ENCODE peak calls at places on chromosomes 7 and 10, in nine cellular contexts. One of them, this sample, is unnamed.

GRCh38 chr10:70551971-70552422 is 50.5 kb downstream of the PRF1 start:
- DNase-seq in bronchial epithelial cell: peak; percentile 82
- DNase-seq in foreskin fibroblast: peak; percentile 87
- DNase-seq in left ventricle myocardium inferior: no peak
- DNase-seq in heart right ventricle: no peak
- DNase-seq in Caco-2: peak; percentile 70
- DNase-seq in astrocyte of the cerebellum: peak; percentile 46
- DNase-seq in GM12878: no peak
- DNase-seq in brain microvascular endothelial cell: peak; percentile 91
- DNase-seq in this sample: peak; percentile 79

GRCh38 chr7:5586279-5586962 is 162.8 kb upstream of the TNRC18 start:
- DNase-seq in brain microvascular endothelial cell: no peak
- DNase-seq in left ventricle myocardium inferior: no peak
- DNase-seq in Caco-2: no peak
- DNase-seq in astrocyte of the cerebellum: no peak
- DNase-seq in bronchial epithelial cell: peak; percentile 59
- DNase-seq in foreskin fibroblast: no peak
- DNase-seq in GM12878: no peak
- DNase-seq in heart right ventricle: no peak
- DNase-seq in this sample: no peak

GRCh38 chr7:1843271-1843861 is 173.3 kb downstream of the ELFN1 start:
- DNase-seq in foreskin fibroblast: peak; percentile 87
- DNase-seq in astrocyte of the cerebellum: peak; percentile 19
- DNase-seq in Caco-2: peak; percentile 16
- DNase-seq in left ventricle myocardium inferior: no peak
- DNase-seq in heart right ventricle: peak; percentile 2
- DNase-seq in GM12878: no peak
- DNase-seq in brain microvascular endothelial cell: no peak
- DNase-seq in bronchial epithelial cell: no peak
- DNase-seq in this sample: peak; percentile 71

GRCh38 chr10:24953350-24954074 is 1.1 kb upstream of the PRTFDC1 start:
- DNase-seq in bronchial epithelial cell: peak; percentile 39
- DNase-seq in GM12878: no peak
- DNase-seq in Caco-2: no peak
- DNase-seq in left ventricle myocardium inferior: no peak
- DNase-seq in foreskin fibroblast: peak; percentile 68
- DNase-seq in brain microvascular endothelial cell: no peak
- DNase-seq in astrocyte of the cerebellum: no peak
- DNase-seq in heart right ventricle: peak; percentile 21
- DNase-seq in this sample: no peak

GRCh38 chr7:98212532-98213041 is 1.3 kb downstream of the BHLHA15 start:
- DNase-seq in astrocyte of the cerebellum: no peak
- DNase-seq in Caco-2: peak; percentile 29
- DNase-seq in heart right ventricle: no peak
- DNase-seq in bronchial epithelial cell: no peak
- DNase-seq in GM12878: no peak
- DNase-seq in foreskin fibroblast: no peak
- DNase-seq in left ventricle myocardium inferior: no peak
- DNase-seq in brain microvascular endothelial cell: no peak
- DNase-seq in this sample: no peak

GRCh38 chr7:152527610-152528032 is 91.8 kb upstream of the KMT2C start:
- DNase-seq in astrocyte of the cerebellum: no peak
- DNase-seq in heart right ventricle: no peak
- DNase-seq in GM12878: no peak
- DNase-seq in left ventricle myocardium inferior: no peak
- DNase-seq in Caco-2: no peak
- DNase-seq in foreskin fibroblast: peak; percentile 14
- DNase-seq in bronchial epithelial cell: no peak
- DNase-seq in brain microvascular endothelial cell: no peak
- DNase-seq in this sample: no peak

GRCh38 chr10:4102802-4103344 is 317.9 kb upstream of the KLF6 start:
- DNase-seq in foreskin fibroblast: no peak
- DNase-seq in brain microvascular endothelial cell: no peak
- DNase-seq in Caco-2: no peak
- DNase-seq in heart right ventricle: no peak
- DNase-seq in left ventricle myocardium inferior: no peak
- DNase-seq in bronchial epithelial cell: peak; percentile 59
- DNase-seq in astrocyte of the cerebellum: no peak
- DNase-seq in GM12878: no peak
- DNase-seq in this sample: no peak

GRCh38 chr10:48456808-48457761 is 147.8 kb downstream of the ARHGAP22 start:
- DNase-seq in brain microvascular endothelial cell: no peak
- DNase-seq in heart right ventricle: no peak
- DNase-seq in Caco-2: peak; percentile 38
- DNase-seq in GM12878: no peak
- DNase-seq in astrocyte of the cerebellum: no peak
- DNase-seq in bronchial epithelial cell: no peak
- DNase-seq in foreskin fibroblast: no peak
- DNase-seq in left ventricle myocardium inferior: no peak
- DNase-seq in this sample: no peak

GRCh38 chr10:114548662-114549061 is 109.4 kb downstream of the ABLIM1 start:
- DNase-seq in left ventricle myocardium inferior: no peak
- DNase-seq in Caco-2: peak; percentile 48
- DNase-seq in foreskin fibroblast: peak; percentile 28
- DNase-seq in astrocyte of the cerebellum: no peak
- DNase-seq in heart right ventricle: no peak
- DNase-seq in brain microvascular endothelial cell: peak; percentile 53
- DNase-seq in bronchial epithelial cell: peak; percentile 58
- DNase-seq in GM12878: no peak
- DNase-seq in this sample: peak; percentile 46

GRCh38 chr10:34249634-34250033 is 565.5 kb downstream of the PARD3 start:
- DNase-seq in Caco-2: peak; percentile 62
- DNase-seq in heart right ventricle: no peak
- DNase-seq in left ventricle myocardium inferior: no peak
- DNase-seq in brain microvascular endothelial cell: no peak
- DNase-seq in GM12878: no peak
- DNase-seq in bronchial epithelial cell: no peak
- DNase-seq in foreskin fibroblast: no peak
- DNase-seq in astrocyte of the cerebellum: no peak
- DNase-seq in this sample: no peak

GRCh38 chr10:101042667-101043355 is 11.8 kb downstream of the SFXN3 start:
- DNase-seq in foreskin fibroblast: peak; percentile 95
- DNase-seq in left ventricle myocardium inferior: peak; percentile 97
- DNase-seq in Caco-2: peak; percentile 98
- DNase-seq in astrocyte of the cerebellum: peak; percentile 86
- DNase-seq in bronchial epithelial cell: peak; percentile 91
- DNase-seq in GM12878: peak; percentile 83
- DNase-seq in heart right ventricle: peak; percentile 95
- DNase-seq in brain microvascular endothelial cell: peak; percentile 94
- DNase-seq in this sample: peak; percentile 92

GRCh38 chr7:138226001-138226476 is 149.8 kb downstream of the AKR1D1 start:
- DNase-seq in GM12878: no peak
- DNase-seq in bronchial epithelial cell: no peak
- DNase-seq in left ventricle myocardium inferior: no peak
- DNase-seq in astrocyte of the cerebellum: peak; percentile 20
- DNase-seq in brain microvascular endothelial cell: peak; percentile 94
- DNase-seq in heart right ventricle: no peak
- DNase-seq in foreskin fibroblast: no peak
- DNase-seq in Caco-2: no peak
- DNase-seq in this sample: peak; percentile 82

GRCh38 chr7:73972614-73973013 is 55.4 kb upstream of the ELN start:
- DNase-seq in left ventricle myocardium inferior: no peak
- DNase-seq in brain microvascular endothelial cell: no peak
- DNase-seq in bronchial epithelial cell: no peak
- DNase-seq in Caco-2: peak; percentile 14
- DNase-seq in heart right ventricle: no peak
- DNase-seq in GM12878: no peak
- DNase-seq in foreskin fibroblast: no peak
- DNase-seq in astrocyte of the cerebellum: no peak
- DNase-seq in this sample: no peak

GRCh38 chr7:73971315-73971700 is 56.7 kb upstream of the ELN start:
- DNase-seq in GM12878: peak; percentile 4
- DNase-seq in brain microvascular endothelial cell: no peak
- DNase-seq in astrocyte of the cerebellum: no peak
- DNase-seq in bronchial epithelial cell: no peak
- DNase-seq in heart right ventricle: no peak
- DNase-seq in left ventricle myocardium inferior: no peak
- DNase-seq in foreskin fibroblast: no peak
- DNase-seq in Caco-2: no peak
- DNase-seq in this sample: no peak

GRCh38 chr7:73971701-73972341 is 56.2 kb upstream of the ELN start:
- DNase-seq in GM12878: no peak
- DNase-seq in foreskin fibroblast: no peak
- DNase-seq in brain microvascular endothelial cell: no peak
- DNase-seq in Caco-2: no peak
- DNase-seq in left ventricle myocardium inferior: no peak
- DNase-seq in bronchial epithelial cell: peak; percentile 25
- DNase-seq in astrocyte of the cerebellum: no peak
- DNase-seq in heart right ventricle: no peak
- DNase-seq in this sample: no peak

GRCh38 chr7:73969991-73970390 is 58.0 kb upstream of the ELN start:
- DNase-seq in left ventricle myocardium inferior: no peak
- DNase-seq in bronchial epithelial cell: no peak
- DNase-seq in astrocyte of the cerebellum: no peak
- DNase-seq in heart right ventricle: no peak
- DNase-seq in foreskin fibroblast: no peak
- DNase-seq in GM12878: no peak
- DNase-seq in Caco-2: no peak
- DNase-seq in brain microvascular endothelial cell: no peak
- DNase-seq in this sample: no peak

DNA sequence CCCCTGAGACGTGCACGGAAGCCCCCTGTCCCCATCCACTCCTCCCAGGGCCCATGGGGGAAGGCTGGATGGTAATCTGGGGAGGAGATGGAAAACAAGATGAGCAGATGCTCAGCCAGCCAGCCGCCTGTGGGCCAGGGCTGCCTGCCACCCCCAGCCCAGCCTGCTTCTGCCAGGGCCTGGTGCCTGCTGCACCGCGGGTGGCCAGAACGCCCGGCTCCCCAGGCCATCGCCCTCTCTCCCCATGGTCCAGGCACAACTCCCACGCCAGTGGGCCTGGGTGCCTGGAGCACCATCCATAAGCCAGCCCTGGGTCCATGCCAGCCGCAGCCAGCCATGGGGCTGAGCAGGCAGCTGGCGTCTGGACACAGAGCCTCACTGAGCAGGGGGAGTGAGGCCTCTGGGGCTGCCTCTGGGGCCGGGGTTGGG is 57.2 kb upstream of the ELN start:
- DNase-seq in brain microvascular endothelial cell: no peak
- DNase-seq in left ventricle myocardium inferior: no peak
- DNase-seq in bronchial epithelial cell: no peak
- DNase-seq in GM12878: no peak
- DNase-seq in heart right ventricle: no peak
- DNase-seq in foreskin fibroblast: no peak
- DNase-seq in astrocyte of the cerebellum: no peak
- DNase-seq in Caco-2: no peak
- DNase-seq in this sample: no peak
- H3K4me3 ChIP-seq in brain microvascular endothelial cell: no peak overlapping the region
- H3K4me3 ChIP-seq in left ventricle myocardium inferior: no peak overlapping the region
- H3K4me3 ChIP-seq in bronchial epithelial cell: no peak overlapping the region
- H3K4me3 ChIP-seq in GM12878: no peak overlapping the region
- H3K4me3 ChIP-seq in heart right ventricle: no peak overlapping the region
- H3K4me3 ChIP-seq in foreskin fibroblast: no peak overlapping the region
- H3K4me3 ChIP-seq in astrocyte of the cerebellum: no peak overlapping the region
- H3K4me3 ChIP-seq in Caco-2: no peak overlapping the region
- H3K4me3 ChIP-seq in this sample: no peak overlapping the region

DNA sequence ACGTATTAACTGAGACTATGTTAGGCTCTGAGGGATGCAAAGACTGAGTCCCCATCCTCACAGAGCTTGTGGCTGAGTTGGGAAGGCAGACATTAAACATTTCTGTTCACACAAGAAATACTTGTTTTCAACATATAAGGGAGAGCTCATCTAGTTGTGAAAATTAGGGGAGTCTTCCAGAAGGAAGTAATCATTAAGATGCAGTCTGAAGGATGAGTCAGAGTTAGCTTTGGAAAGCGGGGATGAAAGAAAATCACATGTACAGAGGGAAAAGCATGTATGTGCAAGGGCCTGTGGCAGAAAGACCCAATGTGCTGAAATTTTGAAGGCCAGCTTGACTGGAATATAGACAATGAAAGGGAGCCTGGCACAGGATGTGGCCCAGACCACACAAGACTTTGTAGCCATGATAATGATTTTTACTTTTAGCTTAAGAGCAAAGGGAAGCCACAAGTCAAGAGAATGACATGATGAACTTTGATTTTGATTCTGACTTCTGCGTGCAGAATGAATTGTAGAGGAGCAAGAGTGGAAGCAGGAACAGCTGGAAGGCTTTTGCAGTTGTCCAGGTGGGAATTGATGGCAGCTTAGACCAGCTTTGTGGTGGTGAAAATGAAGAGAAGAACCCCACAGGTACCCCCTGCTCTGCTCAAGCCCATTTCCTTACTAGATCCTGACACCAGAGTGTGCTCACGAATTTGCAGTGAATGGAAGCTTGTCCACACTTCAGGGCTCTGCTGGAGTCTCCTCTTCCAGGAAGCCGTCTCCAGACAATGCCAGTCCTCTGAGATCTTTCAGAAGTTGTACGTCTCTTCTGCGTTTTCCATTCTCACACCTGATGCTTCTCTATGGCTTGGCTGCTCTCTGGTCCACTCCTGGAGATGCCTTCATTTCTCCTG is 115.6 kb downstream of the ATXN7L1 start:
- DNase-seq in Caco-2: no peak
- DNase-seq in bronchial epithelial cell: peak; percentile 62
- DNase-seq in left ventricle myocardium inferior: no peak
- DNase-seq in brain microvascular endothelial cell: no peak
- DNase-seq in astrocyte of the cerebellum: no peak
- DNase-seq in foreskin fibroblast: peak; percentile 45
- DNase-seq in heart right ventricle: no peak
- DNase-seq in GM12878: no peak
- DNase-seq in this sample: no peak
- TF ChIP-seq CTCF in Caco-2: no peak
- TF ChIP-seq CTCF in bronchial epithelial cell: no peak
- TF ChIP-seq CTCF in left ventricle myocardium inferior: no peak
- TF ChIP-seq CTCF in brain microvascular endothelial cell: no peak
- TF ChIP-seq CTCF in astrocyte of the cerebellum: no peak
- TF ChIP-seq CTCF in foreskin fibroblast: no peak
- TF ChIP-seq CTCF in heart right ventricle: no peak
- TF ChIP-seq CTCF in GM12878: no peak
- TF ChIP-seq CTCF in this sample: no peak

GRCh38 chr10:73519336-73519735 is 23.5 kb upstream of the PPP3CB start:
- DNase-seq in left ventricle myocardium inferior: no peak
- DNase-seq in astrocyte of the cerebellum: no peak
- DNase-seq in brain microvascular endothelial cell: no peak
- DNase-seq in GM12878: no peak
- DNase-seq in bronchial epithelial cell: no peak
- DNase-seq in heart right ventricle: no peak
- DNase-seq in Caco-2: no peak
- DNase-seq in foreskin fibroblast: no peak
- DNase-seq in this sample: no peak
- H3K4me3 ChIP-seq in left ventricle myocardium inferior: no peak overlapping the region
- H3K4me3 ChIP-seq in astrocyte of the cerebellum: no peak overlapping the region
- H3K4me3 ChIP-seq in brain microvascular endothelial cell: no peak overlapping the region
- H3K4me3 ChIP-seq in GM12878: no peak overlapping the region
- H3K4me3 ChIP-seq in bronchial epithelial cell: no peak overlapping the region
- H3K4me3 ChIP-seq in heart right ventricle: no peak overlapping the region
- H3K4me3 ChIP-seq in Caco-2: no peak overlapping the region
- H3K4me3 ChIP-seq in foreskin fibroblast: no peak overlapping the region
- H3K4me3 ChIP-seq in this sample: no peak overlapping the region

DNA sequence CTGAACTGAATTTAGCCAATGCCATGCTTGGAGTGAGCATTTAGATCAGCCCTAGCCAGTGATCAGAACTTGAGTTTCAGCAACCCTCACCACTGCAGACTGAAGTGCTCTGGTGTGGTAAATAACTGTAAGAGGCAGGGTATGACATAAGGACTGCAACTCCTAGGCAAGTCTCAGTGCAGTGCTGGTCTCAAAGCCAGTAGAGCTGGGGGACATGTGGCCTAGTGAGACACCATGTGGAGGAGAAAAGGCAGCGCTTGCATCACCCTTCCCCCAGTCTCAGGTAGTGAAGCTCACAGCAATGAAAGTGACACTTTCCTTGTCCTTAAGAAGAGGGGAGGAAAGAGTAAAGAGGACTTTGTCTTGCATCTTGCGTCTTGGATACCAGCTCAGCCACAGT is 386.8 kb upstream of the POT1 start:
- DNase-seq in astrocyte of the cerebellum: no peak
- DNase-seq in left ventricle myocardium inferior: no peak
- DNase-seq in foreskin fibroblast: no peak
- DNase-seq in brain microvascular endothelial cell: peak; percentile 22
- DNase-seq in Caco-2: peak; percentile 75
- DNase-seq in bronchial epithelial cell: peak; percentile 64
- DNase-seq in GM12878: no peak
- DNase-seq in heart right ventricle: no peak
- DNase-seq in this sample: no peak
- TF ChIP-seq CTCF in astrocyte of the cerebellum: no peak
- TF ChIP-seq CTCF in left ventricle myocardium inferior: no peak
- TF ChIP-seq CTCF in foreskin fibroblast: no peak
- TF ChIP-seq CTCF in brain microvascular endothelial cell: peak; percentile 39
- TF ChIP-seq CTCF in Caco-2: peak; percentile 60
- TF ChIP-seq CTCF in bronchial epithelial cell: peak; percentile 82
- TF ChIP-seq CTCF in GM12878: no peak
- TF ChIP-seq CTCF in heart right ventricle: no peak
- TF ChIP-seq CTCF in this sample: no peak